ENCODE peak calls at places on chromosome 5, in nine cellular contexts. G is heart left ventricle; A is stomach; R is aorta; U is uterus; Y is pancreas; Q is CD4-positive, CD25-positive, alpha-beta regulatory T cell; C is tibial nerve; H is right cardiac atrium. W is an unnamed sample.

GRCh38 chr5:80189701-80190100 is 66.1 kb downstream of the SERINC5 start:
- DNase-seq in G (no peak), A (no peak), R (no peak), U (no peak), Y (no peak), Q (no peak), C (no peak), H (no peak), W (no peak)

GRCh38 chr5:43192558-43193170 is 639 bp downstream of the NIM1K start:
- DNase-seq in G (peak; percentile 28), A (no peak), R (peak; percentile 76), U (no peak), Y (peak; percentile 73), Q (no peak), C (peak; percentile 6), H (peak; percentile 75), W (peak; percentile 74)

GRCh38 chr5:389197-389821 is 53.7 kb upstream of the EXOC3 start:
- DNase-seq in G (no peak), A (no peak), R (peak; percentile 52), U (peak; percentile 2), Y (peak; percentile 35), Q (no peak), C (no peak), H (no peak), W (no peak)

GRCh38 chr5:98372351-98372750 is 401.1 kb upstream of the RGMB start:
- DNase-seq in G (no peak), A (no peak), R (no peak), U (no peak), Y (no peak), Q (no peak), C (no peak), H (no peak), W (no peak)

GRCh38 chr5:122915717-122916399 is 70.4 kb downstream of the SNX24 start:
- DNase-seq in G (no peak), A (no peak), R (no peak), U (no peak), Y (no peak), Q (no peak), C (no peak), H (no peak), W (peak; percentile 8)

GRCh38 chr5:107555425-107556090 is 115.2 kb downstream of the EFNA5 start:
- DNase-seq in G (no peak), A (no peak), R (no peak), U (no peak), Y (no peak), Q (no peak), C (no peak), H (no peak), W (peak; percentile 27)

GRCh38 chr5:82467006-82467561 is 188.9 kb upstream of the RPS23 start:
- DNase-seq in G (peak; percentile 35), A (no peak), R (no peak), U (peak; percentile 28), Y (no peak), Q (no peak), C (peak; percentile 18), H (peak; percentile 71), W (peak; percentile 70)

GRCh38 chr5:105501315-105501714 is 1938.7 kb upstream of the NUDT12 start:
- DNase-seq in G (no peak), A (no peak), R (no peak), U (no peak), Y (no peak), Q (no peak), C (no peak), H (no peak), W (no peak)

GRCh38 chr5:6377121-6377520 is 1.2 kb downstream of the MED10 start:
- DNase-seq in G (no peak), A (no peak), R (no peak), U (no peak), Y (no peak), Q (no peak), C (no peak), H (no peak), W (peak; percentile 40)

GRCh38 chr5:162128117-162128516 is 60.5 kb downstream of the GABRG2 start:
- DNase-seq in G (no peak), A (no peak), R (no peak), U (no peak), Y (no peak), Q (no peak), C (no peak), H (no peak), W (no peak)

GRCh38 chr5:95841914-95842812 is 19.6 kb upstream of the GLRX start:
- DNase-seq in G (peak; percentile 63), A (peak; percentile 51), R (no peak), U (peak; percentile 61), Y (no peak), Q (no peak), C (peak; percentile 77), H (peak; percentile 75), W (peak; percentile 98)

GRCh38 chr5:1874348-1874747 is 8.4 kb downstream of the IRX4 start:
- DNase-seq in G (no peak), A (no peak), R (no peak), U (no peak), Y (no peak), Q (no peak), C (no peak), H (no peak), W (no peak)

GRCh38 chr5:147902606-147903115 is 3.7 kb downstream of the C5orf46 start:
- DNase-seq in G (no peak), A (no peak), R (no peak), U (no peak), Y (no peak), Q (no peak), C (no peak), H (no peak), W (no peak)

GRCh38 chr5:146402949-146403348 is 44.2 kb upstream of the TCERG1 start:
- DNase-seq in G (no peak), A (no peak), R (no peak), U (no peak), Y (no peak), Q (no peak), C (no peak), H (no peak), W (no peak)
- H3K4me1 ChIP-seq in G (no peaks in the 10 kb centered on the region), A (no peaks in the 10 kb centered on the region), R (no peaks in the 10 kb centered on the region), U (no peaks in the 10 kb centered on the region), Y (no peaks in the 10 kb centered on the region), Q (no peaks in the 10 kb centered on the region), C (no peaks in the 10 kb centered on the region), H (no peaks in the 10 kb centered on the region), W (no peaks in the 10 kb centered on the region)

DNA sequence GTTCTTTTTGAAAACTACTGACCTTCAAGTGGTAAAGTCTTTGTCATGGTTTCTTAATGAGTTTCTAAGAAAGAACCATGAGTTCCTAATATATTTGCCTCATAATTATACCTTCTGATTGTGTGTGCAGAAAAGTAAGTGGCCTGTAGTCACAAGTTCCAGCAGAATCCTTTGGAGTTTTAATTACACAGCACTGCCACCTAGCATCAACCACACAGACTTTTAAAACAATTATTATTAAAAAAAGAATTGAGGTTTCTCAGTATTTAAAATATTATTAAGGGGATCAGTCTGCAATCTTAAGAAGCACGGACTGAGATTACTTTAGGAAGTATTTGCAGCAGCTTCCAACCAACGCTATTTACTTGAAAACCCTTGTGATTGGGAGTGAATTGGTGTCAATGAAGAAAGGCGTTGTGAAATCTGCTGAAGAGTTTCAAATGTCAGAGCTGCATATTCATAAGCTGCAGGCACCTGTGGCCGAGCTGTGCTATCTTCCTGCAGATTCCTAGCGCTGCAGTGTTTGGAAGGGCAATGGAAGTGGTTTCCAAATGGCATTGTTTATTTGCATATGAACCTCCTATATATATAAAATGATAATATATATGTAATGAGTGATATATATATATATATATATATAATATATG is 1074.2 kb upstream of the WWC1 start:
- DNase-seq in G (no peak), A (no peak), R (no peak), U (no peak), Y (no peak), Q (no peak), C (no peak), H (no peak), W (no peak)
- H3K4me1 ChIP-seq in G (no peaks in the 10 kb centered on the region), A (no peaks in the 10 kb centered on the region), R (no peaks in the 10 kb centered on the region), U (no peaks in the 10 kb centered on the region), Y (no peaks in the 10 kb centered on the region), Q (no peaks in the 10 kb centered on the region), C (no peaks in the 10 kb centered on the region), H (no peaks in the 10 kb centered on the region), W (no peaks in the 10 kb centered on the region)

GRCh38 chr5:126366199-126366560 is 57.0 kb upstream of the GRAMD2B start:
- DNase-seq in G (no peak), A (no peak), R (no peak), U (no peak), Y (no peak), Q (no peak), C (no peak), H (no peak), W (no peak)
- H3K4me1 ChIP-seq in G (no peaks in the 10 kb centered on the region), A (peaks cover 33% of the 10 kb centered on the region), R (peaks cover 2% of the 10 kb centered on the region), U (peaks cover 10% of the 10 kb centered on the region), Y (peaks cover 46% of the 10 kb centered on the region), Q (no peaks in the 10 kb centered on the region), C (no peaks in the 10 kb centered on the region), H (no peaks in the 10 kb centered on the region), W (peaks cover 29% of the 10 kb centered on the region)

GRCh38 chr5:74255692-74256091 is 384.8 kb downstream of the ENC1 start:
- DNase-seq in G (no peak), A (no peak), R (no peak), U (no peak), Y (no peak), Q (no peak), C (no peak), H (no peak), W (no peak)

GRCh38 chr5:74254257-74254656 is 386.3 kb downstream of the ENC1 start:
- DNase-seq in G (no peak), A (no peak), R (no peak), U (no peak), Y (no peak), Q (no peak), C (no peak), H (no peak), W (no peak)

GRCh38 chr5:74257645-74258328 is 382.7 kb downstream of the ENC1 start:
- DNase-seq in G (peak; percentile 77), A (peak; percentile 50), R (peak; percentile 82), U (peak; percentile 86), Y (no peak), Q (no peak), C (peak; percentile 68), H (peak; percentile 90), W (peak; percentile 48)

GRCh38 chr5:74259572-74259971 is 381.0 kb downstream of the ENC1 start:
- DNase-seq in G (no peak), A (no peak), R (no peak), U (no peak), Y (no peak), Q (no peak), C (no peak), H (no peak), W (no peak)

DNA sequence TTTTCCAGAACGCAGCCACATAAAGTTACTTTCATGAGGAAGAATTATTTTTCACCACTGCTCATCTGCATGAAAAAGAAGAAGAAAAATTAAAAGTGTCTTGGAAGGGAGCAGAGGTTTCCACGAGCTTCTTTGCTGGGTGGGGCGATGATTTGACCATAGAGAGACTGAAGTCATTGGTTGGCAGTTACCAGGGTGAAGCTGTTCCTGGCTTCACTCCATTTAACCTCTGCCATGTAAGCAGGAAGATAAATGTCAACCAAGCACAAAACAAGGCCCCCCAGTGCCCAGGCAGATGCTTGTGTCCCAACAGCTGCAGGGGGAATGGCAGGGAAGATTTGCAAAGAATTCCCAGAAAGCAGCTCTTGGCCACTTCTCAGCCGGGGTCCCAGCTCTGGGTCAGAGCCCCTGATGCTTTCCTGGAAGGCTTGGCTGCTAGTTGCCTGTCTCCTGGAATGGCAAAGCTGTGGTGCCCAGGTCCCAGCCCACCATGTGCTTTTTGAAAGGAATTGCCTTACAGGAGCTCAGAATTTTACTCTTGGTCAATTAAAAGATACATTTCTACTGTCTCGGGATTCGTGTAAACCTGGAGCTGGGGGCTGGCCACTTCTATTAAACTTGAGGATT is 383.5 kb downstream of the ENC1 start:
- DNase-seq in G (peak; percentile 30), A (no peak), R (no peak), U (no peak), Y (no peak), Q (no peak), C (no peak), H (peak; percentile 60), W (no peak)
- H3K4me1 ChIP-seq in G (peaks cover 14% of the 10 kb centered on the region), A (peaks cover 21% of the 10 kb centered on the region), R (no peaks in the 10 kb centered on the region), U (peaks cover 12% of the 10 kb centered on the region), Y (peaks cover 4% of the 10 kb centered on the region), Q (no peaks in the 10 kb centered on the region), C (no peaks in the 10 kb centered on the region), H (peaks cover 3% of the 10 kb centered on the region), W (no peaks in the 10 kb centered on the region)

W was measured in GM23248.